ENCODE peak calls at places on chromosomes 3 and 15, in six cellular contexts. X is HFFc6, Y is AG04449, F is A549, S is HL-60, A is B cell. M is an unnamed sample.

GRCh38 chr15:66714543-66714981 is 12.5 kb downstream of the SMAD6 start:
- DNase-seq in A (peak; percentile 38), F (no peak), S (no peak), Y (no peak), X (peak; percentile 31), M (no peak)

GRCh38 chr15:73564255-73564654 is 68.9 kb downstream of the NPTN start:
- DNase-seq in S (peak; percentile 35), F (no peak), A (no peak), X (peak; percentile 55), Y (no peak), M (no peak)

GRCh38 chr3:171878441-171879225 is 35.5 kb downstream of the TMEM212 start:
- DNase-seq in X (no peak), A (no peak), Y (no peak), S (no peak), F (no peak), M (no peak)

GRCh38 chr3:12993022-12993622 is 80.1 kb downstream of the IQSEC1 start:
- DNase-seq in S (no peak), Y (no peak), X (no peak), A (no peak), F (peak; percentile 37), M (no peak)

GRCh38 chr3:124928333-124929202 is 6.0 kb downstream of the MUC13 start:
- DNase-seq in S (peak; percentile 2), Y (no peak), A (peak; percentile 61), X (peak; percentile 53), F (peak; percentile 38), M (peak; percentile 40)

GRCh38 chr3:56309465-56309864 is 158.8 kb downstream of the ERC2 start:
- DNase-seq in F (no peak), S (no peak), A (no peak), Y (no peak), X (no peak), M (no peak)

GRCh38 chr15:68479406-68479805 is 47.4 kb upstream of the ITGA11 start:
- DNase-seq in Y (peak; percentile 97), X (no peak), A (no peak), S (no peak), F (no peak), M (no peak)

GRCh38 chr3:188286087-188286513 is 132.1 kb downstream of the LPP start:
- DNase-seq in Y (peak; percentile 99), A (no peak), F (no peak), X (peak; percentile 98), S (no peak), M (peak; percentile 89)

GRCh38 chr15:32029409-32029861 is 880 bp upstream of the CHRNA7 start:
- DNase-seq in F (peak; percentile 31), Y (no peak), A (no peak), S (no peak), X (no peak), M (no peak)

GRCh38 chr15:66040211-66040892 is 171.1 kb downstream of the RAB11A start:
- DNase-seq in A (no peak), X (no peak), S (no peak), Y (no peak), F (no peak), M (no peak)

GRCh38 chr15:47119349-47119748 is 598.0 kb upstream of the SEMA6D start:
- DNase-seq in X (no peak), Y (no peak), F (no peak), A (no peak), S (no peak), M (no peak)

GRCh38 chr15:47116698-47117097 is 600.6 kb upstream of the SEMA6D start:
- DNase-seq in X (no peak), S (no peak), F (no peak), A (no peak), Y (no peak), M (no peak)
- TF ChIP-seq CTCF in X (peak; percentile 45), S (no peak), F (no peak), A (no peak), Y (no peak), M (no peak)

GRCh38 chr15:42319206-42319605 is 40.1 kb upstream of the CAPN3 start:
- DNase-seq in X (no peak), A (no peak), Y (no peak), S (no peak), F (no peak), M (no peak)

GRCh38 chr15:42314818-42315217 is 41.6 kb upstream of the TMEM87A start:
- DNase-seq in X (no peak), Y (no peak), S (no peak), F (no peak), A (no peak), M (no peak)

GRCh38 chr15:42315435-42316020 is 42.3 kb upstream of the TMEM87A start:
- DNase-seq in X (no peak), A (no peak), Y (no peak), F (no peak), S (no peak), M (no peak)

GRCh38 chr15:42313463-42313862 is 40.2 kb upstream of the TMEM87A start:
- DNase-seq in X (no peak), S (no peak), A (no peak), Y (no peak), F (no peak), M (no peak)
- TF ChIP-seq CTCF in X (no peak), S (no peak), A (no peak), Y (no peak), F (no peak), M (no peak)

GRCh38 chr3:54071596-54071995 is 50.8 kb upstream of the CACNA2D3 start:
- DNase-seq in S (no peak), Y (no peak), X (no peak), A (no peak), F (no peak), M (no peak)
- TF ChIP-seq CTCF in S (no peak), Y (no peak), X (no peak), A (no peak), F (no peak), M (no peak)

GRCh38 chr15:58839485-58839884 is 68.4 kb downstream of the MINDY2 start:
- DNase-seq in Y (no peak), F (peak; percentile 31), X (no peak), A (no peak), S (no peak), M (no peak)
- TF ChIP-seq CTCF in Y (no peak), F (peak; percentile 43), X (peak; percentile 61), A (peak; percentile 34), S (peak; percentile 2), M (no peak)

GRCh38 chr15:80856400-80856799 is 77.2 kb downstream of the CEMIP start:
- DNase-seq in S (no peak), A (no peak), F (peak; percentile 41), Y (no peak), X (no peak), M (no peak)
- TF ChIP-seq CTCF in S (no peak), A (peak; percentile 30), F (peak; percentile 37), Y (peak; percentile 13), X (peak; percentile 61), M (peak; percentile 19)

DNA sequence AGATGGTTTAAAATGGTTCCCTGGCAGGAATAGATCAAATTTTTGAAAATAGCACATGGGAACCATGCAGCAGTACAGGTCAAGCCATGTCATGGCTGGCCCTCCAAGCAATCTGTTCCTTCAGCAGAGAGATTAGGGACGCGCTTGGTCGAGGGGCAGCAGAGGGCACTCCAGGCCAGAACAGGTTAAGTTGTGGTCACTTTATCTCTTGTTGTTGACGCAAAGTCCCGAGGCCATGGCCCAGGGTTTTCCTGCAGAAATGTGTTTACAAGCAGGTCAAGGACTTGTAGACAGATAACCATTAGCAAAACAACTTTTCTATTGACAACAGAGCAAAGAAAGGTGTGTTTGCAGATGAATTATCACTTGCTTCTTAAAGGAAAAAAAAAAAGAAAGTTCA is 570.0 kb upstream of the NR2F2 start:
- DNase-seq in S (no peak), Y (no peak), F (no peak), X (no peak), A (no peak), M (no peak)
- TF ChIP-seq CTCF in S (no peak), Y (no peak), F (peak; percentile 42), X (no peak), A (no peak), M (peak; percentile 7)

GRCh38 chr3:136545664-136546266 is 206.4 kb downstream of the STAG1 start:
- DNase-seq in F (no peak), X (peak; percentile 23), Y (no peak), A (no peak), S (no peak), M (no peak)
- TF ChIP-seq CTCF in F (peak; percentile 28), X (peak; percentile 60), Y (no peak), A (no peak), S (no peak), M (peak; percentile 28)

DNA sequence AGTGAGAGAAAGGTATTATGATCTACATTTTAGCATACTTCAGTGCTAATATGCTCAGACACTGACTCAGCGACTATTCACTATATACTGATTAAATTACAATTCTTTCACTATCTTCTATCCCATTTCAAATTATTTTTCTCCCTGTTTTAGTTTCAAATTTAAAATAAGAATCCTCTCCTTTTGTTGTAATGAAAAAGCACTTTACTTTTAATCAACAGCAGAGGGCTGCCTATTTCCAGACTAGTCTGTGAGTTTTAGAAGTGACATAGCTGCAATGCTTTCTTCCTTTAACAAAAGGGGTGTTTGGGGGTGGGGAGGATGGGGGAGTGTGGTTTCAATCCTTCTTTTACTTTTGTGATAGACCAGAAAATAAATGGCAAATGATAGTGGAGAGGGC is 2.4 kb downstream of the NEDD4 start:
- DNase-seq in Y (no peak), X (no peak), A (no peak), S (no peak), F (no peak), M (no peak)
- TF ChIP-seq CTCF in Y (no peak), X (no peak), A (no peak), S (no peak), F (peak; percentile 33), M (peak; percentile 4)

GRCh38 chr3:107242579-107242978 is 134.7 kb upstream of the CCDC54 start:
- DNase-seq in S (no peak), X (no peak), A (no peak), Y (no peak), F (no peak), M (no peak)

GRCh38 chr3:107238787-107239186 is 138.5 kb upstream of the CCDC54 start:
- DNase-seq in S (no peak), A (no peak), X (no peak), F (no peak), Y (no peak), M (no peak)

GRCh38 chr3:107240183-107241091 is 136.8 kb upstream of the CCDC54 start:
- DNase-seq in A (peak; percentile 74), S (peak; percentile 37), F (peak; percentile 70), X (peak; percentile 65), Y (no peak), M (peak; percentile 44)

GRCh38 chr3:107239703-107240102 is 137.5 kb upstream of the CCDC54 start:
- DNase-seq in F (no peak), A (no peak), Y (no peak), X (no peak), S (no peak), M (no peak)

DNA sequence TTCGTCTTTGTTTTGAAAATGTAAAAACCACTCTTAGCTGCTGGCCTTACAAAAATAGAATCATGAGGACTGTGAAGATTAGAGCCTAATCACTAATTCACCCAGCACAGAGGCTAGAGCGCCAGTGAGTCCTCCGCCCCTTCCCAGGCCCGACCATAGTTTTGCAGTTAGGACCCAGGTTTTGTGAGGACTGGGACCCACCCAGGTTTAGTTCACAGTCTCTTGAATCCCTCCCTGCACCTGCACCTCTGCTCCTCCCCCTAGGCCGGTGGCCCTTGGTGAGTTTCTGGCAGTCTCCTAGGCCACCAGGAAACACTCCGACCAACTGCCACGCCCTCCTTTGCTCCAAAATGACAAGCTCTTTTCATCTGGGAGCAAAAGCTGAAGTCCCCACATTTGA is 136.0 kb upstream of the CCDC54 start:
- DNase-seq in Y (no peak), A (peak; percentile 49), F (peak; percentile 49), X (no peak), S (no peak), M (no peak)
- TF ChIP-seq CTCF in Y (no peak), A (no peak), F (no peak), X (no peak), S (no peak), M (peak; percentile 2)

M was measured in AG09319.